ENCODE peak calls at places on chromosomes 1 and 21, in four cellular contexts. One of them, this sample, is unnamed.
A peak's percentile ranks its signal among the peaks of the same experiment; 100 is the strongest.

GRCh38 chr1:28172690-28173150 is 3.8 kb downstream of the PTAFR start:
- DNase-seq in left lung: no peak
- DNase-seq in CD8-positive, alpha-beta T cell: no peak
- DNase-seq in pancreas: no peak
- DNase-seq in this sample: no peak

GRCh38 chr1:18949689-18950414 is 6.6 kb downstream of the IFFO2 start:
- DNase-seq in CD8-positive, alpha-beta T cell: peak; percentile 35
- DNase-seq in pancreas: no peak
- DNase-seq in left lung: no peak
- DNase-seq in this sample: no peak

GRCh38 chr1:2194319-2194897 is at the start of gene FAAP20:
- DNase-seq in CD8-positive, alpha-beta T cell: no peak
- DNase-seq in left lung: peak; percentile 92
- DNase-seq in pancreas: no peak
- DNase-seq in this sample: no peak

GRCh38 chr1:224377676-224378006 is 21.0 kb downstream of the CNIH4 start:
- DNase-seq in pancreas: no peak
- DNase-seq in left lung: no peak
- DNase-seq in CD8-positive, alpha-beta T cell: no peak
- DNase-seq in this sample: no peak

GRCh38 chr1:23790696-23791433 is at the start of gene LYPLA2:
- DNase-seq in left lung: peak; percentile 99
- DNase-seq in CD8-positive, alpha-beta T cell: peak; percentile 86
- DNase-seq in pancreas: peak; percentile 97
- DNase-seq in this sample: peak; percentile 97

GRCh38 chr1:219292341-219292740 is 118.7 kb downstream of the LYPLAL1 start:
- DNase-seq in pancreas: no peak
- DNase-seq in left lung: no peak
- DNase-seq in CD8-positive, alpha-beta T cell: no peak
- DNase-seq in this sample: no peak

GRCh38 chr1:50978852-50979781 is 9.1 kb downstream of the CDKN2C start:
- DNase-seq in left lung: no peak
- DNase-seq in pancreas: no peak
- DNase-seq in CD8-positive, alpha-beta T cell: peak; percentile 42
- DNase-seq in this sample: no peak

GRCh38 chr1:177103005-177103404 is 61.5 kb downstream of the ASTN1 start:
- DNase-seq in pancreas: no peak
- DNase-seq in left lung: no peak
- DNase-seq in CD8-positive, alpha-beta T cell: no peak
- DNase-seq in this sample: no peak

GRCh38 chr1:167629681-167630567 is at the start of gene RCSD1:
- DNase-seq in pancreas: no peak
- DNase-seq in left lung: peak; percentile 93
- DNase-seq in CD8-positive, alpha-beta T cell: peak; percentile 47
- DNase-seq in this sample: no peak

GRCh38 chr21:29762570-29763082 is 177.2 kb downstream of the GRIK1 start:
- DNase-seq in left lung: no peak
- DNase-seq in CD8-positive, alpha-beta T cell: no peak
- DNase-seq in pancreas: no peak
- DNase-seq in this sample: no peak

GRCh38 chr1:228857611-228858010 is 122.3 kb downstream of the RHOU start:
- DNase-seq in CD8-positive, alpha-beta T cell: no peak
- DNase-seq in left lung: no peak
- DNase-seq in pancreas: no peak
- DNase-seq in this sample: no peak

GRCh38 chr1:100039571-100039970 is 69.8 kb downstream of the SLC35A3 start:
- DNase-seq in CD8-positive, alpha-beta T cell: no peak
- DNase-seq in left lung: no peak
- DNase-seq in pancreas: no peak
- DNase-seq in this sample: no peak

GRCh38 chr1:94327001-94327685 is 89.8 kb upstream of the ARHGAP29 start:
- DNase-seq in pancreas: no peak
- DNase-seq in CD8-positive, alpha-beta T cell: no peak
- DNase-seq in left lung: peak; percentile 73
- DNase-seq in this sample: no peak

GRCh38 chr21:39611547-39612190 is 1.1 kb upstream of the B3GALT5 start:
- DNase-seq in left lung: no peak
- DNase-seq in CD8-positive, alpha-beta T cell: no peak
- DNase-seq in pancreas: no peak
- DNase-seq in this sample: no peak

GRCh38 chr1:156963621-156964020 is 43.2 kb downstream of the LRRC71 start:
- DNase-seq in pancreas: no peak
- DNase-seq in CD8-positive, alpha-beta T cell: peak; percentile 53
- DNase-seq in left lung: no peak
- DNase-seq in this sample: no peak

GRCh38 chr1:62433861-62434611 is 2.8 kb upstream of the USP1 start:
- DNase-seq in left lung: no peak
- DNase-seq in pancreas: no peak
- DNase-seq in CD8-positive, alpha-beta T cell: no peak
- DNase-seq in this sample: no peak

GRCh38 chr1:35085421-35085820 is 6.2 kb downstream of the ZMYM1 start:
- DNase-seq in left lung: no peak
- DNase-seq in CD8-positive, alpha-beta T cell: no peak
- DNase-seq in pancreas: no peak
- DNase-seq in this sample: no peak

GRCh38 chr21:28904961-28905435 is 87.7 kb downstream of the LTN1 start:
- DNase-seq in CD8-positive, alpha-beta T cell: no peak
- DNase-seq in left lung: no peak
- DNase-seq in pancreas: no peak
- DNase-seq in this sample: no peak

GRCh38 chr1:87204441-87204840 is 124.2 kb upstream of the LMO4 start:
- DNase-seq in left lung: no peak
- DNase-seq in pancreas: no peak
- DNase-seq in CD8-positive, alpha-beta T cell: no peak
- DNase-seq in this sample: no peak

GRCh38 chr1:6325482-6325881 is 64.6 kb upstream of the GPR153 start:
- DNase-seq in left lung: no peak
- DNase-seq in CD8-positive, alpha-beta T cell: no peak
- DNase-seq in pancreas: no peak
- DNase-seq in this sample: no peak

GRCh38 chr1:155278689-155279160 is 1.5 kb downstream of the HCN3 start:
- DNase-seq in left lung: no peak
- DNase-seq in pancreas: no peak
- DNase-seq in CD8-positive, alpha-beta T cell: no peak
- DNase-seq in this sample: no peak

GRCh38 chr1:5388622-5389021 is 603.6 kb downstream of the NPHP4 start:
- DNase-seq in pancreas: no peak
- DNase-seq in left lung: no peak
- DNase-seq in CD8-positive, alpha-beta T cell: no peak
- DNase-seq in this sample: no peak

GRCh38 chr1:32273389-32274208 is 18.3 kb upstream of the HDAC1 start:
- DNase-seq in CD8-positive, alpha-beta T cell: peak; percentile 96
- DNase-seq in pancreas: no peak
- DNase-seq in left lung: no peak
- DNase-seq in this sample: no peak

GRCh38 chr1:222893255-222893654 is 78.4 kb downstream of the DISP1 start:
- DNase-seq in pancreas: peak; percentile 40
- DNase-seq in left lung: peak; percentile 69
- DNase-seq in CD8-positive, alpha-beta T cell: no peak
- DNase-seq in this sample: no peak

GRCh38 chr1:237133921-237134320 is 91.9 kb downstream of the RYR2 start:
- DNase-seq in left lung: no peak
- DNase-seq in CD8-positive, alpha-beta T cell: no peak
- DNase-seq in pancreas: no peak
- DNase-seq in this sample: no peak

GRCh38 chr1:72498393-72498792 is 216.1 kb upstream of the NEGR1 start:
- DNase-seq in CD8-positive, alpha-beta T cell: no peak
- DNase-seq in pancreas: no peak
- DNase-seq in left lung: no peak
- DNase-seq in this sample: no peak

GRCh38 chr21:46126321-46127238 is 28.7 kb downstream of the COL6A2 start:
- DNase-seq in pancreas: peak; percentile 41
- DNase-seq in CD8-positive, alpha-beta T cell: peak; percentile 16
- DNase-seq in left lung: peak; percentile 74
- DNase-seq in this sample: peak; percentile 64

GRCh38 chr1:239997515-239998311 is 94.0 kb upstream of the FMN2 start:
- DNase-seq in pancreas: peak; percentile 70
- DNase-seq in CD8-positive, alpha-beta T cell: no peak
- DNase-seq in left lung: peak; percentile 84
- DNase-seq in this sample: no peak

GRCh38 chr1:209630383-209631219 is 21.6 kb downstream of the LAMB3 start:
- DNase-seq in CD8-positive, alpha-beta T cell: no peak
- DNase-seq in left lung: no peak
- DNase-seq in pancreas: no peak
- DNase-seq in this sample: no peak
- H3K27ac ChIP-seq in CD8-positive, alpha-beta T cell: no peak overlapping the region
- H3K27ac ChIP-seq in left lung: no peak overlapping the region
- H3K27ac ChIP-seq in pancreas: no peak overlapping the region
- H3K27ac ChIP-seq in this sample: no peak overlapping the region

DNA sequence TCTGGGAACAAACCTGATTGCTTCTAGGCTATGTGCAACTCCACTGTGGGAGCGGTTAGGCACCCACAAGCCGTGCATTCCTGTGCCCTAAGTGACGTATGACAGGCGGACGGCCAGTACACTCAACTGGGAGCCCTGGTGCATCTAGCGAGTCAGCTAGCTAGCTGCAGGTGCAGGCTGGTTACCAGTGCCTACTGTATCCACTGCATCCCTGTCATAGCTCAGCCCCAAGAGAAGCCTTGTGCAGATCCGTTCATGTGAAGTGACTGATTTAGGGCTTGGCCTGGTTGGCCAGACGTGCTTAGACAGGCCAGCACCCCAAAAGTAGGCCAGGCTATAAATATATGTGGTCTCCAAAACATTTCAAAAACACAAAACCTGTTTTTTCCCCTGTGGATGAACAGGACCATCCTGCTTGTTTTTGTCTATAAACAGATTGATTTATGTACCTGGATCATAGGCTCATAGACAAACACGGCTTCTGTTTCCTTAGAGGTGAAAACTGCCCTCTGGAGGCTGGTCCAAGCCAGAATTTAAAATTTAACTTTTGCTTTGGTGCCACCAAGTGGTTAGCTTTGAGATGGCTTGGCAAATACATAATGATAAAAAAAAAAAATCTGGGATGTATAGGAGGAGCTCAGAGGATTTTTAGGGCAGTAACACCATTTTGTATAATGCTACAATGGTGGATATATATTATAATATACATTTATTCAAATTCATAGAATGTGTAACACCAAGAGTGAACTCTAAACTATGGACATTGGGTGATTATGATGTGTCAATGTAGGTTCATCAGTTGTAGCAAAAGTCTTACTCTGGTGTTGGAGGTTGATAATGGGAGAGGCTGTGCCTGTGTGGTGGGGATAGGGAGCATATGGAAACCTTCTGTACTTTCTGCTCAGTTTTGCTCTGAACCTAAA is 68.5 kb downstream of the GIPC2 start:
- DNase-seq in left lung: no peak
- DNase-seq in CD8-positive, alpha-beta T cell: peak; percentile 44
- DNase-seq in pancreas: no peak
- DNase-seq in this sample: peak; percentile 72
- H3K4me3 ChIP-seq in left lung: no peak overlapping the region
- H3K4me3 ChIP-seq in CD8-positive, alpha-beta T cell: no peak overlapping the region
- H3K4me3 ChIP-seq in pancreas: no peak overlapping the region
- H3K4me3 ChIP-seq in this sample: peak overlapping the region; percentile 7

GRCh38 chr1:114088392-114089299 is 65.0 kb downstream of the SYT6 start:
- DNase-seq in pancreas: no peak
- DNase-seq in CD8-positive, alpha-beta T cell: no peak
- DNase-seq in left lung: no peak
- DNase-seq in this sample: no peak

GRCh38 chr1:114083186-114083585 is 70.5 kb downstream of the SYT6 start:
- DNase-seq in pancreas: no peak
- DNase-seq in CD8-positive, alpha-beta T cell: no peak
- DNase-seq in left lung: no peak
- DNase-seq in this sample: no peak

GRCh38 chr1:114087495-114087894 is 66.2 kb downstream of the SYT6 start:
- DNase-seq in left lung: no peak
- DNase-seq in CD8-positive, alpha-beta T cell: no peak
- DNase-seq in pancreas: no peak
- DNase-seq in this sample: no peak

GRCh38 chr1:114089502-114090138 is 64.0 kb downstream of the SYT6 start:
- DNase-seq in CD8-positive, alpha-beta T cell: no peak
- DNase-seq in left lung: no peak
- DNase-seq in pancreas: no peak
- DNase-seq in this sample: no peak

DNA sequence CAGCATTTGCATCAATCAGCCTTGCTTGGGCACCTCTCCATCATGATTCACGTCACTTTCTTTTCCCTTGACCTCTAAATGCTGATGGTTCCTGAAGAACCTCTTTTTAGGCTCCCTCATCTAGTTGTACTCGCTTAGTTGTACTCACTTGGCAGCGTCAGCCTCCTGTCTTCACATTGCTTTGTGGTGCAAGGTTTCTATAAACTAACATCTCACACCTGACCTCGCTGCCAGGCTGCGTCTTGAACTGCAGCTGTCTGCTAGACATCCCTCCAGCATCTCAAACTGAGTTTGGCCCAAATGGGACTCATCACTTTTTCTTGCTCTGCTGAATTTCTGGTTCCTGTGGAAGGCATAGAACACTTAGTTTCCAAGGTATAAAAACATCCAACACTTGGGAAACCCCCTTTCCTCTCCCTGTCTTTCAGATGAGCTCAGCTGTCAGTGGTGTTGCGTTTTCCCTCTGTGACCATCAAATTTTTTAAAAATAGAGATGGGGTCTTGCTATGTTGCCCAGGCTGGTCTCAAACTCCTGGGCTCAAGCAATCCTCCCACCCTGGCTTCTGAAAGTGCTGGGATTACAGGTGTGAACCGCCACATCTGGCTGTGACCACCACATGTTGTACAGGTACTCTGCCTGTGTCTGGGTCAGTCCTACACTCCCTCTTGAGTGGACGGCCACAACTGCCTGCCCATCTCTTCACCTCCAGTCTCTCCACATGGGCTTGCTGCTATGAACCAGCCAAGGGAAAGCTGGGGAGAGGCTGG is 66.9 kb downstream of the SYT6 start:
- DNase-seq in left lung: no peak
- DNase-seq in pancreas: no peak
- DNase-seq in CD8-positive, alpha-beta T cell: no peak
- DNase-seq in this sample: no peak
- H3K27ac ChIP-seq in left lung: no peak overlapping the region
- H3K27ac ChIP-seq in pancreas: no peak overlapping the region
- H3K27ac ChIP-seq in CD8-positive, alpha-beta T cell: no peak overlapping the region
- H3K27ac ChIP-seq in this sample: no peak overlapping the region

GRCh38 chr1:110478241-110478640 is 27.3 kb downstream of the PROK1 start:
- DNase-seq in CD8-positive, alpha-beta T cell: no peak
- DNase-seq in pancreas: no peak
- DNase-seq in left lung: no peak
- DNase-seq in this sample: no peak

GRCh38 chr1:110478886-110479285 is 27.9 kb downstream of the PROK1 start:
- DNase-seq in left lung: no peak
- DNase-seq in pancreas: no peak
- DNase-seq in CD8-positive, alpha-beta T cell: no peak
- DNase-seq in this sample: no peak

GRCh38 chr1:110477041-110477440 is 26.1 kb downstream of the PROK1 start:
- DNase-seq in CD8-positive, alpha-beta T cell: no peak
- DNase-seq in left lung: no peak
- DNase-seq in pancreas: no peak
- DNase-seq in this sample: no peak

GRCh38 chr1:110476028-110476765 is 25.2 kb downstream of the PROK1 start:
- DNase-seq in pancreas: no peak
- DNase-seq in left lung: no peak
- DNase-seq in CD8-positive, alpha-beta T cell: no peak
- DNase-seq in this sample: no peak

GRCh38 chr1:110477445-110477957 is 26.6 kb downstream of the PROK1 start:
- DNase-seq in left lung: no peak
- DNase-seq in pancreas: no peak
- DNase-seq in CD8-positive, alpha-beta T cell: no peak
- DNase-seq in this sample: no peak
- H3K4me3 ChIP-seq in left lung: no peak overlapping the region
- H3K4me3 ChIP-seq in pancreas: no peak overlapping the region
- H3K4me3 ChIP-seq in CD8-positive, alpha-beta T cell: no peak overlapping the region
- H3K4me3 ChIP-seq in this sample: no peak overlapping the region

This sample was measured in ascending aorta.